ENCODE peak calls at places on chromosomes 12 and 14, in six cellular contexts. One of them, this sample, is unnamed.

GRCh38 chr14:36302823-36303222 is 17.6 kb downstream of the MBIP start:
- DNase-seq in MCF 10A: no peak
- DNase-seq in transverse colon: no peak
- DNase-seq in activated B cell treated with CpG ODN at 0.5 μM for 24 hours: no peak
- DNase-seq in lower lobe of right lung: no peak
- DNase-seq in fibroblast of the aortic adventitia: no peak
- DNase-seq in this sample: no peak

GRCh38 chr12:120944645-120945217 is 33.6 kb upstream of the HNF1A start:
- DNase-seq in MCF 10A: peak; percentile 68
- DNase-seq in activated B cell treated with CpG ODN at 0.5 μM for 24 hours: peak; percentile 36
- DNase-seq in fibroblast of the aortic adventitia: peak; percentile 50
- DNase-seq in transverse colon: peak; percentile 69
- DNase-seq in lower lobe of right lung: peak; percentile 64
- DNase-seq in this sample: no peak

GRCh38 chr12:124384299-124384894 is 89.5 kb downstream of the RFLNA start:
- DNase-seq in activated B cell treated with CpG ODN at 0.5 μM for 24 hours: no peak
- DNase-seq in MCF 10A: no peak
- DNase-seq in transverse colon: no peak
- DNase-seq in fibroblast of the aortic adventitia: no peak
- DNase-seq in lower lobe of right lung: no peak
- DNase-seq in this sample: no peak

GRCh38 chr14:26835949-26836570 is 238.2 kb upstream of the NOVA1 start:
- DNase-seq in MCF 10A: no peak
- DNase-seq in fibroblast of the aortic adventitia: no peak
- DNase-seq in lower lobe of right lung: no peak
- DNase-seq in activated B cell treated with CpG ODN at 0.5 μM for 24 hours: no peak
- DNase-seq in transverse colon: no peak
- DNase-seq in this sample: no peak

GRCh38 chr12:111462134-111462821 is 56.6 kb downstream of the SH2B3 start:
- DNase-seq in lower lobe of right lung: no peak
- DNase-seq in fibroblast of the aortic adventitia: peak; percentile 72
- DNase-seq in transverse colon: no peak
- DNase-seq in MCF 10A: no peak
- DNase-seq in activated B cell treated with CpG ODN at 0.5 μM for 24 hours: no peak
- DNase-seq in this sample: no peak

GRCh38 chr12:109214131-109214530 is 95.0 kb downstream of the FOXN4 start:
- DNase-seq in fibroblast of the aortic adventitia: no peak
- DNase-seq in transverse colon: no peak
- DNase-seq in activated B cell treated with CpG ODN at 0.5 μM for 24 hours: no peak
- DNase-seq in lower lobe of right lung: no peak
- DNase-seq in MCF 10A: no peak
- DNase-seq in this sample: no peak

GRCh38 chr14:100910888-100911664 is 7.6 kb upstream of the RTL1 start:
- DNase-seq in fibroblast of the aortic adventitia: no peak
- DNase-seq in lower lobe of right lung: no peak
- DNase-seq in transverse colon: no peak
- DNase-seq in MCF 10A: no peak
- DNase-seq in activated B cell treated with CpG ODN at 0.5 μM for 24 hours: no peak
- DNase-seq in this sample: no peak

GRCh38 chr12:80325167-80325959 is 118.7 kb upstream of the PTPRQ start:
- DNase-seq in fibroblast of the aortic adventitia: no peak
- DNase-seq in activated B cell treated with CpG ODN at 0.5 μM for 24 hours: no peak
- DNase-seq in lower lobe of right lung: no peak
- DNase-seq in transverse colon: no peak
- DNase-seq in MCF 10A: no peak
- DNase-seq in this sample: no peak

GRCh38 chr14:75299064-75299463 is 20.4 kb downstream of the FOS start:
- DNase-seq in transverse colon: peak; percentile 37
- DNase-seq in fibroblast of the aortic adventitia: peak; percentile 76
- DNase-seq in MCF 10A: peak; percentile 96
- DNase-seq in lower lobe of right lung: peak; percentile 81
- DNase-seq in activated B cell treated with CpG ODN at 0.5 μM for 24 hours: no peak
- DNase-seq in this sample: peak; percentile 95

GRCh38 chr14:97626088-97626487 is 828.9 kb downstream of the VRK1 start:
- DNase-seq in lower lobe of right lung: no peak
- DNase-seq in transverse colon: no peak
- DNase-seq in fibroblast of the aortic adventitia: no peak
- DNase-seq in MCF 10A: no peak
- DNase-seq in activated B cell treated with CpG ODN at 0.5 μM for 24 hours: no peak
- DNase-seq in this sample: no peak

GRCh38 chr12:42332301-42332894 is 6.4 kb downstream of the PPHLN1 start:
- DNase-seq in MCF 10A: peak; percentile 53
- DNase-seq in lower lobe of right lung: no peak
- DNase-seq in transverse colon: no peak
- DNase-seq in activated B cell treated with CpG ODN at 0.5 μM for 24 hours: no peak
- DNase-seq in fibroblast of the aortic adventitia: peak; percentile 69
- DNase-seq in this sample: no peak

GRCh38 chr12:70744133-70744532 is 106.9 kb upstream of the PTPRB start:
- DNase-seq in MCF 10A: no peak
- DNase-seq in lower lobe of right lung: no peak
- DNase-seq in activated B cell treated with CpG ODN at 0.5 μM for 24 hours: no peak
- DNase-seq in fibroblast of the aortic adventitia: peak; percentile 15
- DNase-seq in transverse colon: no peak
- DNase-seq in this sample: no peak

GRCh38 chr12:59403259-59403932 is 192.4 kb upstream of the SLC16A7 start:
- DNase-seq in fibroblast of the aortic adventitia: peak; percentile 86
- DNase-seq in MCF 10A: peak; percentile 83
- DNase-seq in transverse colon: peak; percentile 21
- DNase-seq in activated B cell treated with CpG ODN at 0.5 μM for 24 hours: no peak
- DNase-seq in lower lobe of right lung: no peak
- DNase-seq in this sample: no peak

GRCh38 chr12:130127909-130128763 is 34.1 kb upstream of the FZD10 start:
- DNase-seq in transverse colon: no peak
- DNase-seq in lower lobe of right lung: no peak
- DNase-seq in fibroblast of the aortic adventitia: no peak
- DNase-seq in activated B cell treated with CpG ODN at 0.5 μM for 24 hours: no peak
- DNase-seq in MCF 10A: peak; percentile 78
- DNase-seq in this sample: no peak

GRCh38 chr14:94600148-94600545 is 12.0 kb upstream of the SERPINA3 start:
- DNase-seq in lower lobe of right lung: no peak
- DNase-seq in activated B cell treated with CpG ODN at 0.5 μM for 24 hours: no peak
- DNase-seq in MCF 10A: no peak
- DNase-seq in transverse colon: no peak
- DNase-seq in fibroblast of the aortic adventitia: no peak
- DNase-seq in this sample: no peak

GRCh38 chr12:96425321-96425720 is 25.1 kb upstream of the CDK17 start:
- DNase-seq in transverse colon: no peak
- DNase-seq in fibroblast of the aortic adventitia: peak; percentile 90
- DNase-seq in lower lobe of right lung: no peak
- DNase-seq in MCF 10A: peak; percentile 72
- DNase-seq in activated B cell treated with CpG ODN at 0.5 μM for 24 hours: no peak
- DNase-seq in this sample: no peak

GRCh38 chr12:128810182-128811127 is 13.3 kb downstream of the SLC15A4 start:
- DNase-seq in fibroblast of the aortic adventitia: peak; percentile 36
- DNase-seq in activated B cell treated with CpG ODN at 0.5 μM for 24 hours: no peak
- DNase-seq in transverse colon: peak; percentile 65
- DNase-seq in lower lobe of right lung: no peak
- DNase-seq in MCF 10A: no peak
- DNase-seq in this sample: no peak

GRCh38 chr14:100851946-100852620 is 26.2 kb downstream of the MEG3 start:
- DNase-seq in transverse colon: no peak
- DNase-seq in fibroblast of the aortic adventitia: no peak
- DNase-seq in MCF 10A: no peak
- DNase-seq in activated B cell treated with CpG ODN at 0.5 μM for 24 hours: no peak
- DNase-seq in lower lobe of right lung: peak; percentile 25
- DNase-seq in this sample: no peak

GRCh38 chr14:24632336-24632735 is 1.7 kb downstream of the GZMB start:
- DNase-seq in transverse colon: no peak
- DNase-seq in lower lobe of right lung: no peak
- DNase-seq in fibroblast of the aortic adventitia: no peak
- DNase-seq in MCF 10A: no peak
- DNase-seq in activated B cell treated with CpG ODN at 0.5 μM for 24 hours: no peak
- DNase-seq in this sample: no peak

GRCh38 chr12:50932787-50933280 is 19.5 kb upstream of the HIGD1C start:
- DNase-seq in MCF 10A: peak; percentile 52
- DNase-seq in fibroblast of the aortic adventitia: no peak
- DNase-seq in transverse colon: no peak
- DNase-seq in activated B cell treated with CpG ODN at 0.5 μM for 24 hours: no peak
- DNase-seq in lower lobe of right lung: no peak
- DNase-seq in this sample: no peak

GRCh38 chr12:117686911-117687377 is 281.8 kb downstream of the KSR2 start:
- DNase-seq in activated B cell treated with CpG ODN at 0.5 μM for 24 hours: no peak
- DNase-seq in MCF 10A: peak; percentile 66
- DNase-seq in lower lobe of right lung: no peak
- DNase-seq in fibroblast of the aortic adventitia: no peak
- DNase-seq in transverse colon: peak; percentile 17
- DNase-seq in this sample: no peak

GRCh38 chr12:45674583-45674982 is 54.9 kb upstream of the ARID2 start:
- DNase-seq in activated B cell treated with CpG ODN at 0.5 μM for 24 hours: no peak
- DNase-seq in fibroblast of the aortic adventitia: peak; percentile 91
- DNase-seq in MCF 10A: peak; percentile 92
- DNase-seq in lower lobe of right lung: peak; percentile 76
- DNase-seq in transverse colon: no peak
- DNase-seq in this sample: no peak

GRCh38 chr12:12890815-12891645 is at the start of gene GPRC5A:
- DNase-seq in lower lobe of right lung: peak; percentile 90
- DNase-seq in transverse colon: peak; percentile 92
- DNase-seq in activated B cell treated with CpG ODN at 0.5 μM for 24 hours: no peak
- DNase-seq in fibroblast of the aortic adventitia: peak; percentile 96
- DNase-seq in MCF 10A: peak; percentile 97
- DNase-seq in this sample: peak; percentile 87

GRCh38 chr14:82528011-82528410 is 994.4 kb upstream of the SEL1L start:
- DNase-seq in MCF 10A: no peak
- DNase-seq in activated B cell treated with CpG ODN at 0.5 μM for 24 hours: no peak
- DNase-seq in transverse colon: no peak
- DNase-seq in lower lobe of right lung: no peak
- DNase-seq in fibroblast of the aortic adventitia: no peak
- DNase-seq in this sample: no peak

GRCh38 chr12:45850302-45850701 is 120.8 kb downstream of the ARID2 start:
- DNase-seq in lower lobe of right lung: no peak
- DNase-seq in activated B cell treated with CpG ODN at 0.5 μM for 24 hours: no peak
- DNase-seq in MCF 10A: no peak
- DNase-seq in transverse colon: no peak
- DNase-seq in fibroblast of the aortic adventitia: no peak
- DNase-seq in this sample: no peak

GRCh38 chr12:103901518-103902173 is 28.6 kb upstream of the HSP90B1 start:
- DNase-seq in fibroblast of the aortic adventitia: no peak
- DNase-seq in activated B cell treated with CpG ODN at 0.5 μM for 24 hours: no peak
- DNase-seq in transverse colon: peak; percentile 18
- DNase-seq in MCF 10A: no peak
- DNase-seq in lower lobe of right lung: no peak
- DNase-seq in this sample: no peak

GRCh38 chr14:99523661-99524050 is 42.4 kb downstream of the CCNK start:
- DNase-seq in MCF 10A: no peak
- DNase-seq in fibroblast of the aortic adventitia: no peak
- DNase-seq in activated B cell treated with CpG ODN at 0.5 μM for 24 hours: no peak
- DNase-seq in lower lobe of right lung: peak; percentile 33
- DNase-seq in transverse colon: no peak
- DNase-seq in this sample: peak; percentile 44

GRCh38 chr12:19412844-19413243 is 26.4 kb upstream of the AEBP2 start:
- DNase-seq in fibroblast of the aortic adventitia: peak; percentile 60
- DNase-seq in lower lobe of right lung: no peak
- DNase-seq in MCF 10A: no peak
- DNase-seq in transverse colon: no peak
- DNase-seq in activated B cell treated with CpG ODN at 0.5 μM for 24 hours: no peak
- DNase-seq in this sample: no peak

GRCh38 chr14:69059658-69060648 is 80.9 kb upstream of the ACTN1 start:
- DNase-seq in MCF 10A: peak; percentile 87
- DNase-seq in activated B cell treated with CpG ODN at 0.5 μM for 24 hours: no peak
- DNase-seq in fibroblast of the aortic adventitia: peak; percentile 92
- DNase-seq in transverse colon: peak; percentile 40
- DNase-seq in lower lobe of right lung: no peak
- DNase-seq in this sample: peak; percentile 87

GRCh38 chr14:49766839-49767238 is 1.1 kb upstream of the KLHDC2 start:
- DNase-seq in fibroblast of the aortic adventitia: no peak
- DNase-seq in lower lobe of right lung: no peak
- DNase-seq in MCF 10A: no peak
- DNase-seq in activated B cell treated with CpG ODN at 0.5 μM for 24 hours: no peak
- DNase-seq in transverse colon: peak; percentile 13
- DNase-seq in this sample: no peak

GRCh38 chr12:20946732-20947131 is 136.2 kb downstream of the SLCO1B3 start:
- DNase-seq in MCF 10A: peak; percentile 45
- DNase-seq in transverse colon: no peak
- DNase-seq in activated B cell treated with CpG ODN at 0.5 μM for 24 hours: no peak
- DNase-seq in fibroblast of the aortic adventitia: peak; percentile 12
- DNase-seq in lower lobe of right lung: no peak
- DNase-seq in this sample: no peak
- TF ChIP-seq CTCF in MCF 10A: peak; percentile 28
- TF ChIP-seq CTCF in transverse colon: peak; percentile 31
- TF ChIP-seq CTCF in activated B cell treated with CpG ODN at 0.5 μM for 24 hours: no peak
- TF ChIP-seq CTCF in fibroblast of the aortic adventitia: peak; percentile 42
- TF ChIP-seq CTCF in lower lobe of right lung: peak; percentile 28
- TF ChIP-seq CTCF in this sample: peak; percentile 21

DNA sequence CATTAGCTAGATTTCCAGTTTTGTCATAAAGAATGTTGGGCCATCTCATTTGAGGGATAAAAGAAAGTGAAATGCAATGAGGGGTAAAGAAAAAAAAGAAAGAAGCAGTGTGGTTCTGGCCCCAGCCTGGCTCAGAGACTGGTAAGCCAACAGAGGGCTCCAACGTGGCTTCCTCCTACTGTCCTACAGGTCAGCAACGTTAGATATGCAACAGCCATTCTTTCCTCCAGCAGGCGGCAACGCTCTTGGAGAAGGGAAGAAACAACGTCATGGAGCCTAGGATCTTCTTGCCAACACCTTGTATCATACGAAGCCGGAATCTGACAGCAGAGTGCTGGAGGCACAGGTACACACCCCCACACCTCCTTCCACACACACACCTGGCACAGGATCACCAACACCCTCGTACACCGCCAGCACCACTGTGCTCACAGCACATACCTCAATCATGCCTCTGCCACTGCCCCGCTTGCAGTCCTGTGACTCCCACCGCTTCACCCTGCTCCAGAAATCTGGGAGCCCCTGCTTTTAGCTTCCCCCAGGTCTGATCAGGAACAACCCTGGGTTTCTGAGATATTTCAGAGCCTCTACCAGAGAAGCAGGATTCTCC is 102.8 kb downstream of the RPAP3 start:
- DNase-seq in activated B cell treated with CpG ODN at 0.5 μM for 24 hours: no peak
- DNase-seq in fibroblast of the aortic adventitia: no peak
- DNase-seq in lower lobe of right lung: no peak
- DNase-seq in MCF 10A: no peak
- DNase-seq in transverse colon: no peak
- DNase-seq in this sample: no peak
- TF ChIP-seq CTCF in activated B cell treated with CpG ODN at 0.5 μM for 24 hours: no peak
- TF ChIP-seq CTCF in fibroblast of the aortic adventitia: no peak
- TF ChIP-seq CTCF in lower lobe of right lung: no peak
- TF ChIP-seq CTCF in MCF 10A: no peak
- TF ChIP-seq CTCF in transverse colon: no peak
- TF ChIP-seq CTCF in this sample: no peak

GRCh38 chr12:56084958-56085543 is 5.1 kb downstream of the ERBB3 start:
- DNase-seq in MCF 10A: peak; percentile 45
- DNase-seq in lower lobe of right lung: no peak
- DNase-seq in fibroblast of the aortic adventitia: no peak
- DNase-seq in activated B cell treated with CpG ODN at 0.5 μM for 24 hours: no peak
- DNase-seq in transverse colon: peak; percentile 41
- DNase-seq in this sample: no peak
- TF ChIP-seq CTCF in MCF 10A: peak; percentile 27
- TF ChIP-seq CTCF in lower lobe of right lung: peak; percentile 31
- TF ChIP-seq CTCF in fibroblast of the aortic adventitia: peak; percentile 31
- TF ChIP-seq CTCF in activated B cell treated with CpG ODN at 0.5 μM for 24 hours: no peak
- TF ChIP-seq CTCF in transverse colon: no peak
- TF ChIP-seq CTCF in this sample: peak; percentile 33

GRCh38 chr12:83168756-83169155 is 482.1 kb downstream of the TMTC2 start:
- DNase-seq in MCF 10A: no peak
- DNase-seq in transverse colon: no peak
- DNase-seq in lower lobe of right lung: no peak
- DNase-seq in activated B cell treated with CpG ODN at 0.5 μM for 24 hours: no peak
- DNase-seq in fibroblast of the aortic adventitia: no peak
- DNase-seq in this sample: no peak

GRCh38 chr12:83173250-83173649 is 486.5 kb downstream of the TMTC2 start:
- DNase-seq in transverse colon: no peak
- DNase-seq in MCF 10A: no peak
- DNase-seq in fibroblast of the aortic adventitia: no peak
- DNase-seq in lower lobe of right lung: no peak
- DNase-seq in activated B cell treated with CpG ODN at 0.5 μM for 24 hours: no peak
- DNase-seq in this sample: no peak

GRCh38 chr12:83172441-83172840 is 485.7 kb downstream of the TMTC2 start:
- DNase-seq in lower lobe of right lung: no peak
- DNase-seq in activated B cell treated with CpG ODN at 0.5 μM for 24 hours: no peak
- DNase-seq in MCF 10A: no peak
- DNase-seq in fibroblast of the aortic adventitia: no peak
- DNase-seq in transverse colon: no peak
- DNase-seq in this sample: no peak
- TF ChIP-seq CTCF in lower lobe of right lung: no peak
- TF ChIP-seq CTCF in activated B cell treated with CpG ODN at 0.5 μM for 24 hours: no peak
- TF ChIP-seq CTCF in MCF 10A: no peak
- TF ChIP-seq CTCF in fibroblast of the aortic adventitia: no peak
- TF ChIP-seq CTCF in transverse colon: no peak
- TF ChIP-seq CTCF in this sample: no peak

This sample was measured in CD14-positive monocyte.